ENCODE peak calls at places on chromosomes 12 and 14, in five cellular contexts. G, B, H, M and Z are unnamed samples.

GRCh38 chr14:75294649-75295033 is 16.0 kb downstream of the FOS start:
- DNase-seq in B (no peak), M (no peak), G (peak; percentile 62), H (no peak), Z (no peak)

GRCh38 chr12:75933136-75933535 is 98.4 kb downstream of the PHLDA1 start:
- DNase-seq in M (peak; percentile 64), B (peak; percentile 90), G (no peak), H (peak; percentile 83), Z (peak; percentile 96)

GRCh38 chr14:61609143-61609851 is 86.0 kb upstream of the HIF1A start:
- DNase-seq in H (peak; percentile 77), B (peak; percentile 70), G (no peak), M (no peak), Z (peak; percentile 66)

GRCh38 chr12:50314629-50315312 is 31.5 kb upstream of the LIMA1 start:
- DNase-seq in M (peak; percentile 74), B (peak; percentile 82), H (peak; percentile 71), G (peak; percentile 72), Z (peak; percentile 80)

GRCh38 chr12:2475984-2476383 is 318.8 kb upstream of the FKBP4 start:
- DNase-seq in B (no peak), G (no peak), H (no peak), M (no peak), Z (no peak)

GRCh38 chr12:112941528-112942335 is 3.5 kb downstream of the OAS3 start:
- DNase-seq in G (no peak), H (no peak), B (no peak), M (no peak), Z (no peak)

GRCh38 chr14:50620341-50620740 is 47.8 kb downstream of the SAV1 start:
- DNase-seq in G (no peak), M (no peak), H (peak; percentile 26), B (no peak), Z (peak; percentile 37)

GRCh38 chr14:92348154-92348553 is 25.2 kb downstream of the SLC24A4 start:
- DNase-seq in H (no peak), M (peak; percentile 62), B (peak; percentile 3), G (no peak), Z (no peak)

GRCh38 chr12:111406474-111407370 is 999 bp downstream of the SH2B3 start:
- DNase-seq in H (no peak), B (no peak), M (no peak), G (peak; percentile 71), Z (no peak)